ENCODE peak calls at places on chromosomes 2 and 18, in six cellular contexts. Q, U, L, Y, V and J are unnamed samples.

GRCh38 chr2:158716091-158716815 is 78.9 kb upstream of the DAPL1 start:
- DNase-seq in Q (peak), U (no peak), L (no peak), Y (no peak), V (no peak), J (no peak)

GRCh38 chr2:156586621-156587020 is 150.4 kb downstream of the GPD2 start:
- DNase-seq in Q (no peak), U (no peak), L (no peak), Y (no peak), V (no peak), J (no peak)

GRCh38 chr2:225399509-225399908 is at the start of gene NYAP2:
- DNase-seq in Q (no peak), U (no peak), L (no peak), Y (no peak), V (no peak), J (no peak)

GRCh38 chr2:57728691-57729090 is 317.9 kb upstream of the VRK2 start:
- DNase-seq in Q (no peak), U (no peak), L (no peak), Y (no peak), V (no peak), J (no peak)

GRCh38 chr2:241867776-241868420 is 1.6 kb upstream of the RTP5 start:
- DNase-seq in Q (no peak), U (no peak), L (no peak), Y (peak), V (no peak), J (no peak)

GRCh38 chr2:213166109-213166508 is 14.7 kb upstream of the IKZF2 start:
- DNase-seq in Q (no peak), U (no peak), L (no peak), Y (no peak), V (no peak), J (no peak)

GRCh38 chr2:236335696-236336574 is 71.7 kb upstream of the ASB18 start:
- DNase-seq in Q (no peak), U (no peak), L (no peak), Y (no peak), V (no peak), J (no peak)

GRCh38 chr2:140747097-140747496 is 1383.7 kb downstream of the LRP1B start:
- DNase-seq in Q (no peak), U (no peak), L (no peak), Y (no peak), V (no peak), J (no peak)

GRCh38 chr18:35581555-35582309 is at the start of gene GALNT1:
- DNase-seq in Q (peak), U (no peak), L (peak), Y (no peak), V (no peak), J (no peak)

GRCh38 chr2:216222650-216223352 is 113.7 kb downstream of the XRCC5 start:
- DNase-seq in Q (no peak), U (no peak), L (peak), Y (no peak), V (peak), J (no peak)

GRCh38 chr2:6913415-6914157 is 3.6 kb upstream of the RNF144A start:
- DNase-seq in Q (no peak), U (no peak), L (no peak), Y (no peak), V (no peak), J (no peak)

GRCh38 chr2:221554769-221555510 is 17.2 kb downstream of the EPHA4 start:
- DNase-seq in Q (no peak), U (no peak), L (peak), Y (no peak), V (no peak), J (no peak)

GRCh38 chr18:53944721-53945120 is 279.7 kb downstream of the MBD2 start:
- DNase-seq in Q (no peak), U (no peak), L (peak), Y (no peak), V (no peak), J (no peak)

GRCh38 chr2:9002313-9002636 is 1.2 kb downstream of the MBOAT2 start:
- DNase-seq in Q (no peak), U (no peak), L (no peak), Y (no peak), V (peak), J (no peak)

GRCh38 chr2:3246406-3246805 is 131.2 kb downstream of the EIPR1 start:
- DNase-seq in Q (no peak), U (no peak), L (no peak), Y (no peak), V (no peak), J (no peak)

GRCh38 chr2:64599469-64599868 is 54.2 kb downstream of the SERTAD2 start:
- DNase-seq in Q (no peak), U (no peak), L (no peak), Y (no peak), V (no peak), J (peak)

GRCh38 chr18:11149441-11150270 is at the start of gene PIEZO2:
- DNase-seq in Q (peak), U (peak), L (peak), Y (no peak), V (peak), J (peak)

GRCh38 chr2:106098081-106098480 is 96.0 kb downstream of the UXS1 start:
- DNase-seq in Q (no peak), U (no peak), L (peak), Y (no peak), V (no peak), J (no peak)

GRCh38 chr2:131402320-131403049 is 38.5 kb upstream of the RAB6D start:
- DNase-seq in Q (no peak), U (no peak), L (no peak), Y (no peak), V (no peak), J (no peak)

GRCh38 chr2:233084488-233084887 is 24.3 kb downstream of the INPP5D start:
- DNase-seq in Q (no peak), U (peak), L (no peak), Y (no peak), V (no peak), J (peak)

GRCh38 chr2:34408100-34408499 is 809.0 kb upstream of the FAM98A start:
- DNase-seq in Q (no peak), U (no peak), L (no peak), Y (no peak), V (peak), J (no peak)

GRCh38 chr2:73268831-73269685 is 15.2 kb downstream of the FBXO41 start:
- DNase-seq in Q (no peak), U (no peak), L (peak), Y (peak), V (no peak), J (peak)

GRCh38 chr2:170361359-170361936 is 183.5 kb downstream of the MYO3B start:
- DNase-seq in Q (peak), U (no peak), L (peak), Y (peak), V (peak), J (peak)

GRCh38 chr2:216985658-216986141 is 125.8 kb upstream of the TNP1 start:
- DNase-seq in Q (no peak), U (no peak), L (peak), Y (no peak), V (no peak), J (no peak)

GRCh38 chr18:64116806-64117205 is 32.1 kb downstream of the LINC00305 start:
- DNase-seq in Q (no peak), U (no peak), L (no peak), Y (no peak), V (no peak), J (no peak)

GRCh38 chr2:181742361-181742760 is 62.0 kb upstream of the NEUROD1 start:
- DNase-seq in Q (no peak), U (no peak), L (no peak), Y (no peak), V (no peak), J (no peak)

GRCh38 chr18:75209952-75210261 is 690 bp upstream of the TSHZ1 start:
- DNase-seq in Q (no peak), U (no peak), L (no peak), Y (no peak), V (peak), J (no peak)

GRCh38 chr2:205051417-205051816 is 506.1 kb downstream of the PARD3B start:
- DNase-seq in Q (no peak), U (no peak), L (no peak), Y (no peak), V (no peak), J (no peak)

GRCh38 chr2:152034257-152034801 is 64.5 kb downstream of the CACNB4 start:
- DNase-seq in Q (no peak), U (no peak), L (peak), Y (no peak), V (no peak), J (no peak)

GRCh38 chr2:73295751-73296400 is 2.5 kb upstream of the EGR4 start:
- DNase-seq in Q (no peak), U (no peak), L (no peak), Y (no peak), V (no peak), J (no peak)

DNA sequence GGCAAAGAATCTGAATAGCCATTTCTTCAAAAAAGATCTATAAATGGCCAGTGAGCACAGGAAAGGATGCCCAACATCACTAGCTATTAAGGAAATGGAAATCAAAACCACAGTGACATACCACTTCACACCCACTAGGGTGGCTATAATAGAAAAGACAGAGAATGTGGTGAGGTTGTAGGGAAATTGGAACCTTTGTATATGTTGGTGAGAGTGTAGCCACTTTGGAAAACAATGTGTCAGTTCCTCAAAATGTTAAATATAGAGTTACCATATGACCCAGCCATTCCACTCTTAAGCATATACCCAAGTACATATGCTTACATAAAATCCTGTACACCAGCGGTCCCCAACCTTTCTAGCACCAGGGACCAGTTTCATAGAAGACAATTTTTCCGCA is 152.8 kb downstream of the SMAD2 start:
- DNase-seq in Q (no peak), U (no peak), L (no peak), Y (no peak), V (no peak), J (no peak)
- TF ChIP-seq CTCF in Q (no peak), U (no peak), L (no peak), Y (no peak), V (no peak), J (no peak)

GRCh38 chr2:39515273-39515896 is 78.3 kb upstream of the MAP4K3 start:
- DNase-seq in Q (no peak), U (no peak), L (no peak), Y (no peak), V (no peak), J (no peak)

GRCh38 chr2:39515897-39516346 is 78.8 kb upstream of the MAP4K3 start:
- DNase-seq in Q (no peak), U (no peak), L (no peak), Y (no peak), V (no peak), J (no peak)

GRCh38 chr2:39517102-39517436 is 80.0 kb upstream of the MAP4K3 start:
- DNase-seq in Q (no peak), U (no peak), L (no peak), Y (no peak), V (no peak), J (no peak)

GRCh38 chr2:39517622-39518021 is 80.5 kb upstream of the MAP4K3 start:
- DNase-seq in Q (no peak), U (no peak), L (no peak), Y (no peak), V (no peak), J (no peak)

DNA sequence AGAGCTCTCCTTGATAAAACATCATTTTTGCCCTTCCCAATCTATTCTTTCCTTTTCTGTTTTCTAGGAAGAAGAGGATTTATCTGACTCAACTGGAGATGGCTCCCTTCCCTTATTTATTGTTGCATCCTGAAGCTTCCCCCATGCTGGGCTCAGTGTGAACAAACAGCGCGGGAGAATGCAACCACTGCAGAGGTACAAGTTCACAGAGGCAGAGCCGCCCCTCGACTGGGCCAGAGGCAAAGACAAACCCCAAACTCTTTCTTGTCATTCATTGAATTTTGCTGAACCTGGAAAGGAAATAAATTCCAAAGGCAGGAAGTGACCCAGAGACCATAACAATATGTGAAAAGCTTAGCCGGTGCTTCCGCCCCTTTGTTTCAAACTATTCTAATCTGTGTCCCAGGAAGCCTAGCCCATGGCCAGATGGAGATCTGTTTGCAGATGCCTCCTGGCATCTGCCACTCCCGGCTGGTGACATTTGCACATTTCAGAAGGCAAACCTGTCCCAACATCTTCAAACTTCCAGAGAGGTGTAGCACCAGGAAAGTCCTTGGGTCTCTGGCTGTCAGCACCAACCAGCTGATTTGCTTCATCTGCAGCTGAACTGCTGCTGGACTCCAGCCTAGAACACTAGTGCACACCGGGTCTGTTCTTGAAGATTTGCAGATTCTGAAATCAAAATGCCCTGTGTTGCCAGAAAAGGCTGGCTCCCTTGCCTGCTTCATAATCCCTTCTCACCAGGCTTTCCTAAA is 79.4 kb upstream of the MAP4K3 start:
- DNase-seq in Q (no peak), U (peak), L (peak), Y (no peak), V (no peak), J (peak)
- TF ChIP-seq CTCF in Q (no peak), U (no peak), L (no peak), Y (no peak), V (no peak), J (no peak)

DNA sequence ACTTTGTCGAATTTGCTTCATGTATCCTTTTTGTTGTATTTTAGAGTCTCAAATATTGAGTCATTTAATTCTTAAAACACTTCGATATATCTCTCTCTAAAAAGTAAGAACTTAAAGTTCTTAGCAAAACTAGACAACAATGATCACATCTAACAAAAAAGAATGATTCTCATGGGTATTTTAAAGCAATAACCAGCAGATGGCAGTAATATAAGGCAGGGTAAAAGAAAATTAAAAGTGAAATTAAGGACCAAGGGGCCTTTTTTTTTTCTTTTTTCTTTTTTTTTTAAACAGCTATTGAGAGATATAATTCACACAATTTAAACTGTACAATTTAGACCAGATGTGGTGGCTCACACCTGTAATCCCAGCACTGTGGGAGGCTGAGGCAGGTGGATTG is 9.9 kb upstream of the AOX1 start:
- DNase-seq in Q (no peak), U (no peak), L (no peak), Y (no peak), V (peak), J (no peak)
- TF ChIP-seq CTCF in Q (peak), U (no peak), L (no peak), Y (peak), V (peak), J (peak)

DNA sequence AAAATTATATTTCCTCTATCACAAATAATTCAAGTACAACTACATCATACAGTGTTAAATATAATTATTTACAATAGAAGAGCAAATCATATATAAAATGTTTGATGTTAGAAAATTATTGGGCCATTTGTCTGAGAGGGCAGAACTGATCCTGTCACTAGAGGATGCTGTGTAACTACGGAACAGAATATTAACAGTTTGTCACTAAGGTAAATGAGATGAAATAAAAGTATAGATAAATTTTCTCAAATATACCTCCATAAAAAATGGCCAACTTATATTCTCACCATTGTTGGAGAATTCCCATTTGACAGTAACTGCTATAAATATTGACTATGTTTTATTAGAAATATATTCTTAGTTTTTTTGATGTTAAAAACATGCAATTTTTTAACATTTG is 1067.4 kb upstream of the DDX18 start:
- DNase-seq in Q (no peak), U (no peak), L (no peak), Y (no peak), V (no peak), J (no peak)
- TF ChIP-seq CTCF in Q (peak), U (no peak), L (no peak), Y (no peak), V (no peak), J (peak)

DNA sequence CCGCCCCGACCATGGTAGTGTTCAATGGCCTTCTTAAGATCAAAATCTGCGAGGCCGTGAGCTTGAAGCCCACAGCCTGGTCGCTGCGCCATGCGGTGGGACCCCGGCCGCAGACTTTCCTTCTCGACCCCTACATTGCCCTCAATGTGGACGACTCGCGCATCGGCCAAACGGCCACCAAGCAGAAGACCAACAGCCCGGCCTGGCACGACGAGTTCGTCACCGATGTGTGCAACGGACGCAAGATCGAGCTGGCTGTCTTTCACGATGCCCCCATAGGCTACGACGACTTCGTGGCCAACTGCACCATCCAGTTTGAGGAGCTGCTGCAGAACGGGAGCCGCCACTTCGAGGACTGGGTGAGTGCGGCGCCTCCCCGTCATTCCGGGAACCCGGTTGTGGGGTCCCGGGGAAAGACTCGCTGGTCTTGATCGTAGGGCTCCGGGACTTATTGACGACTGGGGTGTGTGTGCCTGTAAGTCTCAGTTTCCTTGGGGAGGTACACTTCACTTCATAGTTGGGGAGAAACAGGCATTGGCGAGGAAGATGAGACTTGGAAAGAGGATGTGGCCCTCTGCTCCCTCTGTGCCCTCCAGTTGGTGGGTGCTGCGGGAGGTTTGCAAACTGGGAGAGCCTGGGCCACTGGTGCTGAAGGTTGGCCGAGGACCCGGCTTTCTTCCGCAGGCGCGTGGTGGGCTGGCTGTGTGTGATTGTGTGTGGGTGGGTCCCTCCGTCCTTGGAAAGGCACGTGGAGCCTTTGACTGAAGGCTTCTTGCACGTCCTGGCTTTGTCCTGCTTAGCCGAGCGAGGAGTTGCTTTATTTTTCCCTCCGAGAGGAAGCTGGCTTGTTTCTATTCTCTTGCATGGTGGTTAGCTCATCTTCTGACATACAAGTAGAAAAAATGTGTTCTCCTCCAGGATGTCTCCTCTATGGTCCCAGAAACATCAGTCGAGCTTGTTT is 895 bp downstream of the PRKCE start:
- DNase-seq in Q (peak), U (peak), L (peak), Y (peak), V (peak), J (peak)
- TF ChIP-seq CTCF in Q (no peak), U (no peak), L (no peak), Y (no peak), V (no peak), J (no peak)

DNA sequence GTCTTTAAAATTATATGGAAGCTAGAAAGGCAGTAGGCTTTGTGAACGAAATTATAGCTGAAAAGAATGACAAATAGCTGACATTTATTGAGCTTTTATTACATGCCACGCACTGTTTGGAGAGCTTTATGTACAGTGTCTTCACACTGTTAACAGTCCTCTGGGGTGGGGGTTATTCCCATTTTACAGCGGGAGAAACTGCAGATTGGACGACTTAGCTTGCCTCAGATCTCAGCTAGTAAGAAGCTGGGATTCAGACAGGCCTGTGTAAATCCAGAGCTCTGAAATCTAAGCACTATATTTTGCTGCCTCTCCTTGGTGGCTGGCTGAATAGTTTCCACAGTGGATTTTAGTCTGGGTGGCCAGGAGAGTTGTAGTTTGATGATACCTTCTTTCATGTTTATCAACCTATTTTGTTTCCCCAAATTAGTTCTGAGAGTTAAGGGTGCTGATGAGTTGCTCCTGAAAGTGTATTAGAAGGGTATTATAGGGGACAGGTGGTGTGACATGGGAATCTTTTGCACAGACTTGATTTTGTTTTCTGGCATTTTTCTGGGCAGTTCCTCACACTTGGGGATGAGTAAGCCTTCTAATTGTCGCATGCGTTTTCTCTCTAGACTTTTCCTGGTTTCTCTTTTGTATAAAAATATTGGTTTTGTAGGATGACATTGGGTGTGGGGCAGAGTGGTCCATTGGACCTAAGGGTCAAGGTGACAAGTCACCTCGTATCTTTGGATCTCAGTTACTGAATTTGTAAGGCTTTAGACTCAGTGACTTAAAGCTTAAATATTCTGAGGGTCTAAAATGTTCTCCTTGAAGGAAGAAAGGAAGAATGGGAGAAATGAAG is 1.5 kb downstream of the ACSL3 start:
- DNase-seq in Q (no peak), U (no peak), L (no peak), Y (no peak), V (peak), J (peak)
- TF ChIP-seq CTCF in Q (no peak), U (no peak), L (no peak), Y (no peak), V (peak), J (no peak)